ENCODE peak calls at places on chromosomes 2 and 18, in seven cellular contexts. B, N, Y, J, P, E and X are unnamed samples.

GRCh38 chr2:42332575-42332974 is 28.4 kb downstream of the COX7A2L start:
- DNase-seq in J (no peak), P (no peak), N (no peak), B (no peak), Y (no peak), E (no peak), X (no peak)

GRCh38 chr2:74597456-74597855 is 42.9 kb downstream of the DOK1 start:
- DNase-seq in Y (no peak), E (no peak), P (peak), J (no peak), N (no peak), B (no peak), X (no peak)

GRCh38 chr18:72160504-72161445 is 383.4 kb downstream of the CBLN2 start:
- DNase-seq in J (no peak), Y (no peak), B (no peak), N (no peak), P (no peak), E (no peak), X (no peak)

GRCh38 chr18:38900445-38900844 is 1334.8 kb upstream of the CELF4 start:
- DNase-seq in Y (no peak), B (no peak), J (no peak), P (no peak), N (no peak), E (no peak), X (no peak)

GRCh38 chr2:71299507-71299906 is 32.1 kb upstream of the ZNF638 start:
- DNase-seq in P (peak), N (peak), B (peak), J (no peak), E (peak), Y (peak), X (no peak)

GRCh38 chr2:174951746-174952145 is 53.4 kb downstream of the CHN1 start:
- DNase-seq in E (no peak), N (no peak), B (no peak), Y (no peak), J (no peak), P (no peak), X (no peak)

GRCh38 chr2:209787416-209787815 is 15.8 kb downstream of the UNC80 start:
- DNase-seq in B (no peak), P (no peak), J (no peak), Y (no peak), E (no peak), N (no peak), X (no peak)

GRCh38 chr2:53490659-53491058 is 276.9 kb upstream of the CHAC2 start:
- DNase-seq in E (no peak), B (no peak), P (no peak), J (no peak), Y (no peak), N (no peak), X (no peak)

GRCh38 chr2:54770676-54771075 is 47.2 kb downstream of the EML6 start:
- DNase-seq in P (no peak), N (no peak), E (no peak), Y (no peak), B (no peak), J (no peak), X (no peak)

GRCh38 chr2:164719996-164720941 is 99.0 kb upstream of the GRB14 start:
- DNase-seq in E (no peak), Y (no peak), N (no peak), B (no peak), P (peak), J (no peak), X (no peak)

GRCh38 chr2:6069354-6069753 is 377.2 kb downstream of the SOX11 start:
- DNase-seq in E (no peak), J (no peak), P (no peak), N (no peak), Y (no peak), B (no peak), X (no peak)

GRCh38 chr2:240959214-240959940 is 39.0 kb upstream of the SNED1 start:
- DNase-seq in J (no peak), E (no peak), N (no peak), P (peak), Y (no peak), B (no peak), X (no peak)

GRCh38 chr2:31859959-31860358 is 150.8 kb downstream of the MEMO1 start:
- DNase-seq in B (no peak), P (no peak), Y (no peak), E (no peak), J (no peak), N (no peak), X (no peak)

GRCh38 chr2:184727813-184728212 is 129.5 kb downstream of the ZNF804A start:
- DNase-seq in B (no peak), Y (no peak), J (no peak), P (no peak), N (no peak), E (no peak), X (no peak)

GRCh38 chr2:218998414-218999002 is 5.3 kb upstream of the CRYBA2 start:
- DNase-seq in Y (no peak), P (no peak), N (no peak), E (no peak), J (no peak), B (no peak), X (no peak)

GRCh38 chr2:237581751-237582746 is 8.5 kb downstream of the RAB17 start:
- DNase-seq in N (no peak), Y (no peak), P (peak), B (peak), E (peak), J (no peak), X (no peak)

GRCh38 chr2:9207641-9208301 is 1.2 kb downstream of the ASAP2 start:
- DNase-seq in N (peak), P (peak), E (no peak), J (no peak), Y (no peak), B (peak), X (peak)

GRCh38 chr2:227324671-227325055 is 388 bp upstream of the MFF start:
- DNase-seq in N (peak), Y (peak), P (peak), E (no peak), B (peak), J (no peak), X (no peak)

GRCh38 chr2:236179653-236180500 is 11.7 kb upstream of the GBX2 start:
- DNase-seq in B (no peak), N (peak), E (no peak), Y (no peak), P (peak), J (no peak), X (peak)

GRCh38 chr2:84378960-84379359 is 80.1 kb downstream of the SUCLG1 start:
- DNase-seq in J (no peak), N (no peak), Y (no peak), B (no peak), E (no peak), P (no peak), X (no peak)

GRCh38 chr2:237692601-237693079 is 65.3 kb downstream of the LRRFIP1 start:
- DNase-seq in P (peak), E (no peak), B (peak), J (no peak), Y (no peak), N (no peak), X (no peak)

GRCh38 chr2:72084584-72084976 is 63.1 kb downstream of the CYP26B1 start:
- DNase-seq in P (no peak), B (no peak), E (no peak), J (no peak), N (no peak), Y (no peak), X (no peak)

GRCh38 chr2:138831154-138831553 is 51.0 kb upstream of the NXPH2 start:
- DNase-seq in N (no peak), B (no peak), P (no peak), Y (no peak), J (no peak), E (no peak), X (no peak)

GRCh38 chr2:172253190-172254052 is 150.7 kb upstream of the DLX2 start:
- DNase-seq in E (peak), N (peak), Y (peak), P (peak), J (no peak), B (peak), X (no peak)

GRCh38 chr18:75211721-75212625 is 1.4 kb downstream of the TSHZ1 start:
- DNase-seq in N (no peak), Y (peak), B (peak), J (no peak), P (peak), E (peak), X (peak)

GRCh38 chr2:154375625-154376020 is 322.9 kb upstream of the KCNJ3 start:
- DNase-seq in E (peak), J (no peak), P (peak), B (peak), N (peak), Y (no peak), X (no peak)

GRCh38 chr18:57709335-57709734 is 87.7 kb upstream of the NARS1 start:
- DNase-seq in J (no peak), N (no peak), P (no peak), Y (no peak), B (no peak), E (no peak), X (no peak)

GRCh38 chr2:181250691-181251090 is 206.5 kb upstream of the ITGA4 start:
- DNase-seq in J (no peak), E (no peak), Y (no peak), P (no peak), N (no peak), B (peak), X (no peak)

GRCh38 chr2:10882568-10882967 is 29.2 kb upstream of the KCNF1 start:
- DNase-seq in J (no peak), P (no peak), B (no peak), N (no peak), E (no peak), Y (no peak), X (no peak)

GRCh38 chr2:228701506-228701905 is 520.0 kb upstream of the SPHKAP start:
- DNase-seq in Y (no peak), E (no peak), J (no peak), N (no peak), B (no peak), P (no peak), X (no peak)

GRCh38 chr2:228698963-228699362 is 517.5 kb upstream of the SPHKAP start:
- DNase-seq in Y (no peak), N (no peak), P (no peak), B (no peak), J (no peak), E (no peak), X (no peak)

GRCh38 chr2:228699400-228699799 is 517.9 kb upstream of the SPHKAP start:
- DNase-seq in J (no peak), Y (no peak), P (no peak), B (no peak), N (no peak), E (no peak), X (no peak)

GRCh38 chr2:228699888-228700287 is 518.4 kb upstream of the SPHKAP start:
- DNase-seq in B (no peak), P (no peak), N (no peak), E (no peak), J (no peak), Y (no peak), X (no peak)

GRCh38 chr2:228700638-228701037 is 519.2 kb upstream of the SPHKAP start:
- DNase-seq in Y (no peak), J (no peak), E (no peak), N (no peak), B (no peak), P (no peak), X (no peak)
- TF ChIP-seq MAX in Y (no peak), J (no peak), E (no peak), N (no peak), B (no peak), P (no peak), X (no peak)

DNA sequence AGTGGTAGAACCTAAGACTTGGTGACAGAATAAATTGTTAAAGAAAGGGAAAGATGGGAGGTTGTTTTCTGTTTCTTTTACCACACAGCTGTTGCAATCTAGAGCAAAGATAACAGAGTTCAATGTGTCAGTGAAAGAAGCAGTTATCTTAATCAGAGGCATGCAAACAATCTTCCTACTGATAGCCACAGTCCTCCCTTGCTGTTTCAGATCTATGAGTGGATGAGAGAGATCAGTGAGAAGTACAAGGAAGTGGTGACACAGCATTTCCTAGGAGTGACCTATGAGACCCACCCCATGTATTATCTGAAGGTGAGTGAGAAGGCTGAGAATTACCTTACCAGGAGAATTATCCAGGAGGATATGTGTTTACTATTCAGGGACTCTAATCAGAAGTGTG is 15.9 kb downstream of the CPO start:
- DNase-seq in J (no peak), Y (no peak), N (no peak), P (no peak), E (no peak), B (no peak), X (no peak)
- TF ChIP-seq MAX in J (no peak), Y (no peak), N (no peak), P (no peak), E (no peak), B (no peak), X (no peak)

DNA sequence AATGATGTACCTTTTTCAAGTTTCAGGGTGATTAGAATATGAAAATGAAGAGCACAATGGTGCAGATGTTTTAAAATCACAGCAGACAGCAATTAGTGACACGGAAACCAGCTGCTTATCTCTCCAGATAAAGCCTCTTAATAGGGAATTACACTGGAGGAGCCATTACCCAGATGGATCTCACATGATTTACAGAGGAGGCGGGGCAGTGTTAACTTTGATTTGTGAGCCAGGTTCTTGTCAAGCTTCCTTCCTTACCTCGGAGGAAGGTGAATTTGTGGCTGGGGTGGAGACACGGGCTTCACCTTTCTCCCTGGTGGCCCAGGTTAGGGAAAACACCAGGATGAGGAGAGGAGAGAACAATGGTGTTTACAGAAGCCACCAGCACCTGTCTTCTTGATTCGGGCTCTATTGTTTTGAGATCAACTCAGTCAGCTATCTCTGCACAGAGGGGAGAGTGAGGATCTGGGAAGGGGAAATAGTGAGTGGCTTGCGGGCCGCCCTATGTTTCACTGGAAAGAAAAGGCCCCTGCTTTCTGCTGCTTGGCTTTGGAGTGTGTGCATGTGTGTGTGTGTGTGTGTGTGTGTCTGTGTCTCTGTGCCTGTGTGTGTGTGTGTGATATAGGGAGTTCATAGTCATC is 257.8 kb downstream of the SETBP1 start:
- DNase-seq in B (no peak), N (no peak), Y (no peak), E (no peak), P (peak), J (no peak), X (no peak)
- TF ChIP-seq MAX in B (no peak), N (no peak), Y (no peak), E (no peak), P (no peak), J (no peak), X (no peak)

GRCh38 chr2:118148133-118148532 is 59.9 kb downstream of the INSIG2 start:
- DNase-seq in J (no peak), N (no peak), E (no peak), B (no peak), Y (no peak), P (no peak), X (no peak)

GRCh38 chr2:118145806-118146205 is 57.5 kb downstream of the INSIG2 start:
- DNase-seq in E (no peak), Y (no peak), B (no peak), N (no peak), J (no peak), P (no peak), X (no peak)

GRCh38 chr2:118150294-118150693 is 62.0 kb downstream of the INSIG2 start:
- DNase-seq in J (no peak), N (no peak), E (no peak), Y (no peak), P (no peak), B (no peak), X (no peak)

GRCh38 chr2:118146315-118147283 is 58.3 kb downstream of the INSIG2 start:
- DNase-seq in J (no peak), B (no peak), E (peak), Y (no peak), P (no peak), N (no peak), X (no peak)

GRCh38 chr2:118148809-118149208 is 60.5 kb downstream of the INSIG2 start:
- DNase-seq in N (no peak), J (no peak), Y (no peak), E (no peak), B (no peak), P (no peak), X (no peak)
- TF ChIP-seq MAX in N (no peak), J (no peak), Y (no peak), E (no peak), B (no peak), P (no peak), X (no peak)

GRCh38 chr18:14784133-14784532 is 36.2 kb downstream of the ANKRD30B start:
- DNase-seq in N (no peak), J (no peak), E (no peak), B (no peak), P (no peak), Y (no peak), X (no peak)

GRCh38 chr18:14781671-14782070 is 33.7 kb downstream of the ANKRD30B start:
- DNase-seq in J (no peak), N (no peak), E (no peak), Y (no peak), B (no peak), P (no peak), X (no peak)
- TF ChIP-seq MAX in J (no peak), N (no peak), E (no peak), Y (no peak), B (no peak), P (no peak), X (no peak)

GRCh38 chr2:135066710-135067109 is 14.6 kb downstream of the RAB3GAP1 start:
- DNase-seq in Y (no peak), E (no peak), P (no peak), B (no peak), N (no peak), J (no peak), X (no peak)
- TF ChIP-seq MAX in Y (no peak), E (no peak), P (no peak), B (no peak), N (no peak), J (no peak), X (no peak)

GRCh38 chr18:49073431-49073830 is 122.7 kb upstream of the SMAD7 start:
- DNase-seq in Y (no peak), N (no peak), B (no peak), J (no peak), E (no peak), P (no peak), X (no peak)
- TF ChIP-seq MAX in Y (no peak), N (no peak), B (no peak), J (no peak), E (no peak), P (no peak), X (no peak)